ENCODE peak calls at places on chromosomes 4 and X, in four cellular contexts. One of them, this sample, is unnamed.

GRCh38 chr4:74230902-74231499 is 73.1 kb downstream of the MTHFD2L start:
- DNase-seq in WTC11: no peak
- DNase-seq in A549: peak; percentile 9
- DNase-seq in HepG2: no peak
- DNase-seq in this sample: no peak

GRCh38 chr4:19693949-19694597 is 557.6 kb upstream of the SLIT2 start:
- DNase-seq in WTC11: no peak
- DNase-seq in A549: no peak
- DNase-seq in HepG2: no peak
- DNase-seq in this sample: no peak

GRCh38 chr4:103497692-103498091 is 222.1 kb downstream of the TACR3 start:
- DNase-seq in WTC11: no peak
- DNase-seq in A549: no peak
- DNase-seq in HepG2: no peak
- DNase-seq in this sample: no peak

GRCh38 chrX:48278958-48279357 is 23.8 kb downstream of the SSX1 start:
- DNase-seq in WTC11: peak; percentile 13
- DNase-seq in A549: no peak
- DNase-seq in HepG2: peak; percentile 0
- DNase-seq in this sample: no peak

GRCh38 chr4:172692701-172693100 is 475.9 kb upstream of the GALNT7 start:
- DNase-seq in WTC11: no peak
- DNase-seq in A549: no peak
- DNase-seq in HepG2: no peak
- DNase-seq in this sample: no peak

GRCh38 chrX:154485150-154486051 is 1.0 kb downstream of the UBL4A start:
- DNase-seq in WTC11: no peak
- DNase-seq in A549: no peak
- DNase-seq in HepG2: no peak
- DNase-seq in this sample: peak; percentile 47

GRCh38 chrX:70171636-70172035 is 5.6 kb upstream of the DGAT2L6 start:
- DNase-seq in WTC11: no peak
- DNase-seq in A549: no peak
- DNase-seq in HepG2: no peak
- DNase-seq in this sample: no peak

GRCh38 chr4:79686976-79687375 is 278.9 kb upstream of the GK2 start:
- DNase-seq in WTC11: no peak
- DNase-seq in A549: no peak
- DNase-seq in HepG2: no peak
- DNase-seq in this sample: no peak

GRCh38 chrX:17744896-17745523 is 7.7 kb downstream of the SCML1 start:
- DNase-seq in WTC11: no peak
- DNase-seq in A549: no peak
- DNase-seq in HepG2: peak; percentile 81
- DNase-seq in this sample: no peak

GRCh38 chr4:88792821-88793220 is 95.2 kb upstream of the NAP1L5 start:
- DNase-seq in WTC11: no peak
- DNase-seq in A549: no peak
- DNase-seq in HepG2: no peak
- DNase-seq in this sample: no peak

GRCh38 chrX:149286940-149287349 is 218.2 kb downstream of the IDS start:
- DNase-seq in WTC11: peak; percentile 28
- DNase-seq in A549: peak; percentile 35
- DNase-seq in HepG2: peak; percentile 11
- DNase-seq in this sample: no peak

GRCh38 chr4:1012031-1012739 is 759 bp downstream of the FGFRL1 start:
- DNase-seq in WTC11: peak; percentile 45
- DNase-seq in A549: no peak
- DNase-seq in HepG2: peak; percentile 51
- DNase-seq in this sample: no peak

GRCh38 chr4:170102426-170102825 is 12.7 kb upstream of the AADAT start:
- DNase-seq in WTC11: no peak
- DNase-seq in A549: no peak
- DNase-seq in HepG2: peak; percentile 82
- DNase-seq in this sample: no peak

GRCh38 chrX:44962944-44963343 is 90.0 kb downstream of the KDM6A start:
- DNase-seq in WTC11: no peak
- DNase-seq in A549: no peak
- DNase-seq in HepG2: no peak
- DNase-seq in this sample: no peak

GRCh38 chrX:140440891-140441290 is 64.0 kb downstream of the SOX3 start:
- DNase-seq in WTC11: peak; percentile 18
- DNase-seq in A549: no peak
- DNase-seq in HepG2: no peak
- DNase-seq in this sample: no peak

GRCh38 chrX:56233682-56234081 is 1.5 kb downstream of the KLF8 start:
- DNase-seq in WTC11: peak; percentile 58
- DNase-seq in A549: no peak
- DNase-seq in HepG2: no peak
- DNase-seq in this sample: peak; percentile 56

GRCh38 chrX:123648028-123648810 is 84.6 kb downstream of the THOC2 start:
- DNase-seq in WTC11: peak; percentile 60
- DNase-seq in A549: peak; percentile 33
- DNase-seq in HepG2: peak; percentile 81
- DNase-seq in this sample: peak; percentile 54

GRCh38 chrX:151039351-151039750 is 56.2 kb downstream of the HMGB3 start:
- DNase-seq in WTC11: no peak
- DNase-seq in A549: no peak
- DNase-seq in HepG2: no peak
- DNase-seq in this sample: no peak

GRCh38 chr4:26787461-26788340 is 72.9 kb upstream of the STIM2 start:
- DNase-seq in WTC11: peak; percentile 50
- DNase-seq in A549: peak; percentile 28
- DNase-seq in HepG2: peak; percentile 32
- DNase-seq in this sample: peak; percentile 64

GRCh38 chr4:52658671-52659015 is 458 bp downstream of the USP46 start:
- DNase-seq in WTC11: peak; percentile 28
- DNase-seq in A549: peak; percentile 3
- DNase-seq in HepG2: no peak
- DNase-seq in this sample: no peak

GRCh38 chr4:108651068-108651794 is 832 bp downstream of the OSTC start:
- DNase-seq in WTC11: no peak
- DNase-seq in A549: peak; percentile 18
- DNase-seq in HepG2: peak; percentile 60
- DNase-seq in this sample: no peak

GRCh38 chr4:25799522-25799921 is 63.3 kb downstream of the SEL1L3 start:
- DNase-seq in WTC11: no peak
- DNase-seq in A549: no peak
- DNase-seq in HepG2: no peak
- DNase-seq in this sample: no peak

GRCh38 chrX:9456250-9457074 is 8.4 kb upstream of the TBL1X start:
- DNase-seq in WTC11: no peak
- DNase-seq in A549: no peak
- DNase-seq in HepG2: peak; percentile 32
- DNase-seq in this sample: no peak

GRCh38 chr4:101102114-101102752 is 245.1 kb downstream of the PPP3CA start:
- DNase-seq in WTC11: no peak
- DNase-seq in A549: no peak
- DNase-seq in HepG2: no peak
- DNase-seq in this sample: no peak

GRCh38 chrX:150692296-150692695 is 900 bp upstream of the MTMR1 start:
- DNase-seq in WTC11: no peak
- DNase-seq in A549: no peak
- DNase-seq in HepG2: no peak
- DNase-seq in this sample: no peak

DNA sequence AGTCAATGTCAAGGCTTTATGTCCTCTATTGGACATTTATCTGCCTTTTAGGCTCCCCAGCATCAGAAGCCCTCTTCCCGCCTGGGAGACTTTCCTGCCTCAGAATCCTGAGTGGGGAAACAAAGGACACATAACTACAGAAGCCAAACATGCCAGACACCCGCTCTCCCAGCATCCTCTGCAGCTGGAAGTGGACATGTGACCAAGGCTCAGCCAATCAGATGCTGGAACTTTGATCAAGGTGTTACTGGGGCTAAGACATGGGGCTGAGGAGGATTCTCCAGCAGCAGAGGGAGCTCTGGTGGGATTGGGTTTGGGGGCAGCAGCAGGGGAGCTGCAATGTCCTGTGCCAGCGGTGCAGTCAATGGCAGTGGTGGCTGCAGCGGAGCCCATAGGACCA is 19.5 kb downstream of the SLC2A9 start:
- DNase-seq in WTC11: no peak
- DNase-seq in A549: no peak
- DNase-seq in HepG2: no peak
- DNase-seq in this sample: no peak
- TF ChIP-seq JUN in WTC11: no peak
- TF ChIP-seq JUN in A549: no peak
- TF ChIP-seq JUN in HepG2: no peak
- TF ChIP-seq JUN in this sample: no peak

DNA sequence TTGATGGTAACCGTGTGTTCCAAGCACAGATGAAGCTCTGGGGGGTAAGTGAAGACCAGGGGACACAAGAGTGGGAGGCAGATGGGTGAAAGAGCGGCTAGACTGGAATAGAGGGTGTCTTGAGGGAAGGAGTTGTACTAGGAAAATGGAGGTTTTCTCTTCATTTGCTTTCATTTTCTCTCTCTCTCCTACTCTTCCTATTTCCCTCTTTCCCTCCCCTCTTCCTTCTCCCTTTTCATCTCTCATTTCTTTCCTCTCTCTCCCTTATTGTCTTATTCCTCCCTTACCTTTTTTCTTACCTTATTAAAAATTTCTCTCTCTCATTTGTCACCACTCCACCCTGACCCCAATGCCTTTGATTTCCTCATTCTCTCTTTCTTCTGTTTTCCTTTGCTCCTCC is 3.0 kb downstream of the ITGB1BP2 start:
- DNase-seq in WTC11: no peak
- DNase-seq in A549: no peak
- DNase-seq in HepG2: no peak
- DNase-seq in this sample: no peak
- TF ChIP-seq JUN in WTC11: no peak
- TF ChIP-seq JUN in A549: no peak
- TF ChIP-seq JUN in HepG2: no peak
- TF ChIP-seq JUN in this sample: no peak

DNA sequence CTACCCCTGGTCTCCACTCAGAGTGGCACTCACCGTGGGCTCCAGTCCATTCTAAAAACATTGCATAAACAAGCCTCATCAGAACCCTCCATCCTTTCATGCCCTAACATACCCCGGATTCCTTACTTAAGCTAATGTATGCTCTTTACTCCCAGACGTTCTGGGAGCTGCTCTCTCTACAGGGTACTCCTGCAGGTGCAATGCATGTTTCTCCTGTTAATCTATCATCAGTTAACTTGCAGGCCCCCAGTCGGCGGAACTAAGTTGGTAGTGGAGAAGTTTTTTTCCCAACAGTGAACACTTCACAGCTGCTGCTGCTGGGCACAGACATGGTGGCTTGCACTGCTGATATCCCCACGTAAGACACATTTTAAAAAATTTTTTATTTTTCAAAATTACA is 161.6 kb upstream of the FAT1 start:
- DNase-seq in WTC11: no peak
- DNase-seq in A549: no peak
- DNase-seq in HepG2: peak; percentile 20
- DNase-seq in this sample: no peak
- TF ChIP-seq JUN in WTC11: no peak
- TF ChIP-seq JUN in A549: no peak
- TF ChIP-seq JUN in HepG2: no peak
- TF ChIP-seq JUN in this sample: no peak

GRCh38 chr4:4289575-4289929 is 402 bp downstream of the LYAR start:
- DNase-seq in WTC11: no peak
- DNase-seq in A549: peak; percentile 18
- DNase-seq in HepG2: no peak
- DNase-seq in this sample: no peak

GRCh38 chr4:4284827-4285618 is 4.9 kb downstream of the LYAR start:
- DNase-seq in WTC11: no peak
- DNase-seq in A549: no peak
- DNase-seq in HepG2: peak; percentile 67
- DNase-seq in this sample: no peak

GRCh38 chr4:4289930-4290850 is at the start of the genes LYAR and ZBTB49:
- DNase-seq in WTC11: peak; percentile 98
- DNase-seq in A549: peak; percentile 85
- DNase-seq in HepG2: peak; percentile 86
- DNase-seq in this sample: peak; percentile 74

GRCh38 chr4:4288098-4288497 is 1.9 kb downstream of the LYAR start:
- DNase-seq in WTC11: no peak
- DNase-seq in A549: no peak
- DNase-seq in HepG2: no peak
- DNase-seq in this sample: no peak

DNA sequence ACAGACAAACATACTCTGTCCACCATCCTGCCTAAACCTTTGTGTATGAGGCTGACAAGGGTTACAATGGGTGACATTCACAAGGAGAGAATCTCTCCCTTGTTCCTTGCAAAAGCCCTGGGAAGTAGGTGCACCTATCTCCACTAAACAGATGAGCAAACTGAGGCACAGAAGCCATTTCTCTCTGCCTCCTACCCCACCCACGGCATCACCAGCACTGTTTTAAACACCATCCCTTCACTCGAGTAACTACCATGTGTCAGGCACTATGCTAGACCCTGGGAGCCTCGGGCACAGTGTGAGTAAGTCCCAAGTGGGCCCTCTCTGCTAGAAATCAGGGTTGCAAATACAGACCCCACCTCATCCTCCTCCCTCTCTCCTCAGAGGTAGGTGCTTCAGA is 899 bp downstream of the LYAR start:
- DNase-seq in WTC11: no peak
- DNase-seq in A549: peak; percentile 1
- DNase-seq in HepG2: no peak
- DNase-seq in this sample: no peak
- TF ChIP-seq JUN in WTC11: no peak
- TF ChIP-seq JUN in A549: no peak
- TF ChIP-seq JUN in HepG2: no peak
- TF ChIP-seq JUN in this sample: no peak

GRCh38 chr4:176149680-176150079 is 45.7 kb downstream of the SPATA4 start:
- DNase-seq in WTC11: no peak
- DNase-seq in A549: no peak
- DNase-seq in HepG2: no peak
- DNase-seq in this sample: no peak
- TF ChIP-seq JUN in WTC11: no peak
- TF ChIP-seq JUN in A549: no peak
- TF ChIP-seq JUN in HepG2: no peak
- TF ChIP-seq JUN in this sample: no peak

GRCh38 chr4:87354168-87355102 is 31.8 kb upstream of the HSD17B13 start:
- DNase-seq in WTC11: no peak
- DNase-seq in A549: no peak
- DNase-seq in HepG2: no peak
- DNase-seq in this sample: no peak
- TF ChIP-seq JUN in WTC11: no peak
- TF ChIP-seq JUN in A549: no peak
- TF ChIP-seq JUN in HepG2: no peak
- TF ChIP-seq JUN in this sample: no peak

GRCh38 chr4:56979674-56980073 is 978 bp downstream of the POLR2B start:
- DNase-seq in WTC11: no peak
- DNase-seq in A549: no peak
- DNase-seq in HepG2: peak; percentile 31
- DNase-seq in this sample: no peak
- TF ChIP-seq JUN in WTC11: no peak
- TF ChIP-seq JUN in A549: no peak
- TF ChIP-seq JUN in HepG2: no peak
- TF ChIP-seq JUN in this sample: no peak

GRCh38 chrX:46485897-46486296 is 59.3 kb downstream of the ZNF674 start:
- DNase-seq in WTC11: peak; percentile 44
- DNase-seq in A549: no peak
- DNase-seq in HepG2: peak; percentile 83
- DNase-seq in this sample: peak; percentile 45
- TF ChIP-seq JUN in WTC11: no peak
- TF ChIP-seq JUN in A549: no peak
- TF ChIP-seq JUN in HepG2: no peak
- TF ChIP-seq JUN in this sample: no peak